ENCODE peak calls at places on chromosomes 16 and 17, in ten cellular contexts. One of them, this sample, is unnamed.
A peak's percentile ranks its signal among the peaks of the same experiment; 100 is the strongest.

GRCh38 chr17:82831818-82832200 is 8.0 kb downstream of the ZNF750 start:
- DNase-seq in astrocyte of the spinal cord: no peak
- DNase-seq in CD8-positive, alpha-beta T cell: no peak
- DNase-seq in CD4-positive, alpha-beta T cell: no peak
- DNase-seq in WTC11: no peak
- DNase-seq in tibial nerve: no peak
- DNase-seq in MM.1S: no peak
- DNase-seq in nephron progenitor cell: no peak
- DNase-seq in NB4: no peak
- DNase-seq in left lung: no peak
- DNase-seq in this sample: no peak

GRCh38 chr17:32518856-32519768 is 32.3 kb downstream of the CDK5R1 start:
- DNase-seq in astrocyte of the spinal cord: peak; percentile 24
- DNase-seq in CD8-positive, alpha-beta T cell: peak; percentile 79
- DNase-seq in CD4-positive, alpha-beta T cell: peak; percentile 82
- DNase-seq in WTC11: peak; percentile 86
- DNase-seq in tibial nerve: no peak
- DNase-seq in MM.1S: no peak
- DNase-seq in nephron progenitor cell: peak; percentile 85
- DNase-seq in NB4: peak; percentile 71
- DNase-seq in left lung: peak; percentile 86
- DNase-seq in this sample: peak; percentile 57

GRCh38 chr17:81961087-81961514 is at the start of gene NOTUM:
- DNase-seq in astrocyte of the spinal cord: no peak
- DNase-seq in CD8-positive, alpha-beta T cell: no peak
- DNase-seq in CD4-positive, alpha-beta T cell: no peak
- DNase-seq in WTC11: peak; percentile 66
- DNase-seq in tibial nerve: no peak
- DNase-seq in MM.1S: no peak
- DNase-seq in nephron progenitor cell: peak; percentile 71
- DNase-seq in NB4: peak; percentile 56
- DNase-seq in left lung: no peak
- DNase-seq in this sample: no peak

GRCh38 chr17:30449480-30449879 is 27.7 kb upstream of the GOSR1 start:
- DNase-seq in astrocyte of the spinal cord: peak; percentile 46
- DNase-seq in CD8-positive, alpha-beta T cell: no peak
- DNase-seq in CD4-positive, alpha-beta T cell: no peak
- DNase-seq in WTC11: no peak
- DNase-seq in tibial nerve: no peak
- DNase-seq in MM.1S: no peak
- DNase-seq in nephron progenitor cell: no peak
- DNase-seq in NB4: no peak
- DNase-seq in left lung: no peak
- DNase-seq in this sample: no peak

GRCh38 chr16:17475104-17475503 is 4.3 kb upstream of the XYLT1 start:
- DNase-seq in astrocyte of the spinal cord: no peak
- DNase-seq in CD8-positive, alpha-beta T cell: peak; percentile 23
- DNase-seq in CD4-positive, alpha-beta T cell: no peak
- DNase-seq in WTC11: no peak
- DNase-seq in tibial nerve: no peak
- DNase-seq in MM.1S: no peak
- DNase-seq in nephron progenitor cell: no peak
- DNase-seq in NB4: no peak
- DNase-seq in left lung: no peak
- DNase-seq in this sample: no peak

GRCh38 chr17:75032896-75033294 is 13.9 kb downstream of the ATP5PD start:
- DNase-seq in astrocyte of the spinal cord: peak; percentile 11
- DNase-seq in CD8-positive, alpha-beta T cell: no peak
- DNase-seq in CD4-positive, alpha-beta T cell: no peak
- DNase-seq in WTC11: no peak
- DNase-seq in tibial nerve: peak; percentile 34
- DNase-seq in MM.1S: no peak
- DNase-seq in nephron progenitor cell: no peak
- DNase-seq in NB4: no peak
- DNase-seq in left lung: no peak
- DNase-seq in this sample: no peak

GRCh38 chr17:82272495-82273326 is 789 bp downstream of the CSNK1D start:
- DNase-seq in astrocyte of the spinal cord: no peak
- DNase-seq in CD8-positive, alpha-beta T cell: peak; percentile 61
- DNase-seq in CD4-positive, alpha-beta T cell: no peak
- DNase-seq in WTC11: peak; percentile 50
- DNase-seq in tibial nerve: peak; percentile 41
- DNase-seq in MM.1S: peak; percentile 23
- DNase-seq in nephron progenitor cell: peak; percentile 67
- DNase-seq in NB4: peak; percentile 54
- DNase-seq in left lung: peak; percentile 86
- DNase-seq in this sample: peak; percentile 39

GRCh38 chr17:45334231-45334630 is 17.4 kb upstream of the MAP3K14 start:
- DNase-seq in astrocyte of the spinal cord: no peak
- DNase-seq in CD8-positive, alpha-beta T cell: no peak
- DNase-seq in CD4-positive, alpha-beta T cell: no peak
- DNase-seq in WTC11: no peak
- DNase-seq in tibial nerve: no peak
- DNase-seq in MM.1S: no peak
- DNase-seq in nephron progenitor cell: no peak
- DNase-seq in NB4: no peak
- DNase-seq in left lung: no peak
- DNase-seq in this sample: no peak

GRCh38 chr17:7838291-7839075 is 4.5 kb downstream of the KDM6B start:
- DNase-seq in astrocyte of the spinal cord: peak; percentile 56
- DNase-seq in CD8-positive, alpha-beta T cell: no peak
- DNase-seq in CD4-positive, alpha-beta T cell: no peak
- DNase-seq in WTC11: no peak
- DNase-seq in tibial nerve: no peak
- DNase-seq in MM.1S: no peak
- DNase-seq in nephron progenitor cell: peak; percentile 52
- DNase-seq in NB4: peak; percentile 83
- DNase-seq in left lung: no peak
- DNase-seq in this sample: no peak

GRCh38 chr17:8744086-8744781 is 402 bp downstream of the CCDC42 start:
- DNase-seq in astrocyte of the spinal cord: no peak
- DNase-seq in CD8-positive, alpha-beta T cell: no peak
- DNase-seq in CD4-positive, alpha-beta T cell: no peak
- DNase-seq in WTC11: no peak
- DNase-seq in tibial nerve: no peak
- DNase-seq in MM.1S: no peak
- DNase-seq in nephron progenitor cell: no peak
- DNase-seq in NB4: no peak
- DNase-seq in left lung: no peak
- DNase-seq in this sample: no peak

DNA sequence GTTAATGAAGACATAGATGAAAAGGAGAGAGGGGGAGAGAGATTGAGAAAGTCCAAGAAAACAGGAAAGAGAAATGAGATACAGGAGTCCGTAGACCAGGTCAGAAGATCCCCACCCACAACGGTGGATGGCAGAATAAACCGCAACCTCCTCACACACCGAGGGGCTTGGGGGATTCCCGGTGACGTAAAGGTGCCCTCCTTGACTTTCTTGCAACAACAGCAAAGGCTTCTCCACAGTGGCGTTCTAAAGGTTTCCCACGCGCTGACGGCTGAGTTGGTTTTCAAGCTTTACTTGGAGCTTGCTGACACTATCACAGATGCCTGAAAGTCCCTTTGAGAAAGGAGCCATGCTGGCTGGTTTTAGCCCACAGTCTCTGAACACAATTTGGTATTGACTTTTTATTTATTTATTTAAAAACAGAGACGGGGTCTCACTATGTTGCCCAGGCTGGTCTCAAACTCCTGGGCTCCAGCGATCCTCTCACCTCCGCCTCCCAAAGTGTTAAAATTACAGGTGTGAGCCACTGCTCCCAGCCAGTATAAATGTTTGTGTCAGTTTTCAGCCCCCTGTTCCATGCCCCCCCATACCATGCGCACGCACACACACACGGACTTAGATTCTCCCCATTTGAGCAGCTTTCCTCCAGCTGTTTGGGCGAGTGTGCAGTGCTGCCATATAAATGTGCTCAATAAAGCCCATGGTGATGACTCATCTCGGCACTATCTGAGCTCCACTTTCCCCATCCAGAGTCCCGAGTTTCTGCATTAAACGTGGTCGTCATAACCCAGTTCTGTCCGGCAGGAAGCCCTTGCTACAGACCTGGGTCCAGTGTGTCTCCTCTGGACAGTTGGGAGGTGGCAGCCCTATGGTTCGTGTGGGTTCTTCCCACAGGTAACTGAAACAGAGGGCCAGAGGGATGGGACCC is 33.0 kb upstream of the SEC14L1 start:
- DNase-seq in astrocyte of the spinal cord: no peak
- DNase-seq in CD8-positive, alpha-beta T cell: peak; percentile 60
- DNase-seq in CD4-positive, alpha-beta T cell: peak; percentile 19
- DNase-seq in WTC11: no peak
- DNase-seq in tibial nerve: no peak
- DNase-seq in MM.1S: peak; percentile 88
- DNase-seq in nephron progenitor cell: no peak
- DNase-seq in NB4: no peak
- DNase-seq in left lung: no peak
- DNase-seq in this sample: no peak
- TF ChIP-seq CTCF in astrocyte of the spinal cord: no peak
- TF ChIP-seq CTCF in CD8-positive, alpha-beta T cell: no peak
- TF ChIP-seq CTCF in CD4-positive, alpha-beta T cell: no peak
- TF ChIP-seq CTCF in WTC11: no peak
- TF ChIP-seq CTCF in tibial nerve: no peak
- TF ChIP-seq CTCF in MM.1S: no peak
- TF ChIP-seq CTCF in nephron progenitor cell: no peak
- TF ChIP-seq CTCF in NB4: no peak
- TF ChIP-seq CTCF in left lung: no peak
- TF ChIP-seq CTCF in this sample: no peak

DNA sequence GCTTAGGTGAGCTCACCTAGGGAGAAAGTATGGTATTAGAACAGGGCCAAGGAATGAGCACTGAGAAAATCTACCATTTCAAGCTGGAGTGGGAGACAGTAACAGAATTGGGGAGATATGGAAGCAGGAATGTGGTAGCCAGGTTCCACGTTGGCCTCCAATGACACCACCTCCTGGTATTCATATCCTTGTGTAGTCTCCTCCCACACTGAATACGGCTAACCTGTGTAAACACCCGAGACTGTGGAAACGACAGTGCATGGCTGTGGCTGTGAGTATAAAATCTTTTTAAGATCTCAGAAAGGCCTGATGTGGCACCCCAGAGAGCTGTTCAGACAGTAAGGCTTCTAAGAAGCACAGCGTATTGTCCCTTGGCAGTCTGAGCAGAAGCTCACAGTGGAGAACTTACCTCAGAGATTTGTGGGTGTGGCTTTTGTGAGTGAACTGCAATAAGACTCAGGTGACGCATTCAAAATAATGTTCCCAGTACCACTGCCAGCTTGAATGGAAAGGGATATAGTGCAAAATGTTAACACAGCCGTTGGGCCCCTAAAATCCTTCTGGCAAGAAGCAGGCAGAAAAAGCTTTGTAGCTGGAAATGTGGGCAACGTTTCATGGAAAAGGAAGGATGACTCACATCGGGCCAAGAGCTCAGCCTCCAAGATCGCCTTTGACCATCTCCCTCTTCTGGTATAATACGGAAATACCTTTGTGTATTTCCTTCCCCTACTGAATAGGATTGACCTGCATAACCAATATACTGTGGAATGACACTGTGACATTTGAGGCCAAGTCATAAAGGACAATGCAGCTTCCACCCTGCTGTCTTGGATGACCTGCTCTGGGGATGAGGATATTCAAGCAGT is 14.4 kb downstream of the SDR42E1 start:
- DNase-seq in astrocyte of the spinal cord: peak; percentile 56
- DNase-seq in CD8-positive, alpha-beta T cell: no peak
- DNase-seq in CD4-positive, alpha-beta T cell: no peak
- DNase-seq in WTC11: no peak
- DNase-seq in tibial nerve: no peak
- DNase-seq in MM.1S: no peak
- DNase-seq in nephron progenitor cell: no peak
- DNase-seq in NB4: peak; percentile 44
- DNase-seq in left lung: no peak
- DNase-seq in this sample: no peak
- TF ChIP-seq CTCF in astrocyte of the spinal cord: peak; percentile 15
- TF ChIP-seq CTCF in CD8-positive, alpha-beta T cell: no peak
- TF ChIP-seq CTCF in CD4-positive, alpha-beta T cell: no peak
- TF ChIP-seq CTCF in WTC11: no peak
- TF ChIP-seq CTCF in tibial nerve: no peak
- TF ChIP-seq CTCF in MM.1S: no peak
- TF ChIP-seq CTCF in nephron progenitor cell: no peak
- TF ChIP-seq CTCF in NB4: peak; percentile 24
- TF ChIP-seq CTCF in left lung: no peak
- TF ChIP-seq CTCF in this sample: no peak

GRCh38 chr17:19361326-19361725 is 1.2 kb downstream of the B9D1 start:
- DNase-seq in astrocyte of the spinal cord: no peak
- DNase-seq in CD8-positive, alpha-beta T cell: no peak
- DNase-seq in CD4-positive, alpha-beta T cell: no peak
- DNase-seq in WTC11: no peak
- DNase-seq in tibial nerve: no peak
- DNase-seq in MM.1S: no peak
- DNase-seq in nephron progenitor cell: no peak
- DNase-seq in NB4: no peak
- DNase-seq in left lung: no peak
- DNase-seq in this sample: no peak

GRCh38 chr17:19362293-19363113 is at the start of gene B9D1:
- DNase-seq in astrocyte of the spinal cord: peak; percentile 92
- DNase-seq in CD8-positive, alpha-beta T cell: peak; percentile 98
- DNase-seq in CD4-positive, alpha-beta T cell: peak; percentile 93
- DNase-seq in WTC11: peak; percentile 94
- DNase-seq in tibial nerve: peak; percentile 90
- DNase-seq in MM.1S: peak; percentile 92
- DNase-seq in nephron progenitor cell: peak; percentile 93
- DNase-seq in NB4: peak; percentile 90
- DNase-seq in left lung: peak; percentile 98
- DNase-seq in this sample: peak; percentile 94

GRCh38 chr17:19361975-19362292 is 589 bp downstream of the B9D1 start:
- DNase-seq in astrocyte of the spinal cord: no peak
- DNase-seq in CD8-positive, alpha-beta T cell: no peak
- DNase-seq in CD4-positive, alpha-beta T cell: no peak
- DNase-seq in WTC11: no peak
- DNase-seq in tibial nerve: no peak
- DNase-seq in MM.1S: no peak
- DNase-seq in nephron progenitor cell: no peak
- DNase-seq in NB4: no peak
- DNase-seq in left lung: no peak
- DNase-seq in this sample: no peak

GRCh38 chr17:19363460-19364035 is 1.0 kb upstream of the B9D1 start:
- DNase-seq in astrocyte of the spinal cord: no peak
- DNase-seq in CD8-positive, alpha-beta T cell: no peak
- DNase-seq in CD4-positive, alpha-beta T cell: no peak
- DNase-seq in WTC11: no peak
- DNase-seq in tibial nerve: no peak
- DNase-seq in MM.1S: no peak
- DNase-seq in nephron progenitor cell: no peak
- DNase-seq in NB4: no peak
- DNase-seq in left lung: no peak
- DNase-seq in this sample: no peak

GRCh38 chr17:19363114-19363438 is 553 bp upstream of the B9D1 start:
- DNase-seq in astrocyte of the spinal cord: no peak
- DNase-seq in CD8-positive, alpha-beta T cell: no peak
- DNase-seq in CD4-positive, alpha-beta T cell: no peak
- DNase-seq in WTC11: no peak
- DNase-seq in tibial nerve: no peak
- DNase-seq in MM.1S: no peak
- DNase-seq in nephron progenitor cell: no peak
- DNase-seq in NB4: no peak
- DNase-seq in left lung: peak; percentile 54
- DNase-seq in this sample: no peak
- TF ChIP-seq CTCF in astrocyte of the spinal cord: no peak
- TF ChIP-seq CTCF in CD8-positive, alpha-beta T cell: peak; percentile 33
- TF ChIP-seq CTCF in CD4-positive, alpha-beta T cell: peak; percentile 52
- TF ChIP-seq CTCF in WTC11: no peak
- TF ChIP-seq CTCF in tibial nerve: no peak
- TF ChIP-seq CTCF in MM.1S: no peak
- TF ChIP-seq CTCF in nephron progenitor cell: no peak
- TF ChIP-seq CTCF in NB4: no peak
- TF ChIP-seq CTCF in left lung: peak; percentile 7
- TF ChIP-seq CTCF in this sample: no peak

GRCh38 chr17:57110152-57110542 is 25.1 kb downstream of the AKAP1 start:
- DNase-seq in astrocyte of the spinal cord: no peak
- DNase-seq in CD8-positive, alpha-beta T cell: no peak
- DNase-seq in CD4-positive, alpha-beta T cell: no peak
- DNase-seq in WTC11: no peak
- DNase-seq in tibial nerve: peak; percentile 25
- DNase-seq in MM.1S: no peak
- DNase-seq in nephron progenitor cell: no peak
- DNase-seq in NB4: no peak
- DNase-seq in left lung: no peak
- DNase-seq in this sample: no peak
- TF ChIP-seq CTCF in astrocyte of the spinal cord: no peak
- TF ChIP-seq CTCF in CD8-positive, alpha-beta T cell: no peak
- TF ChIP-seq CTCF in CD4-positive, alpha-beta T cell: no peak
- TF ChIP-seq CTCF in WTC11: no peak
- TF ChIP-seq CTCF in tibial nerve: no peak
- TF ChIP-seq CTCF in MM.1S: no peak
- TF ChIP-seq CTCF in nephron progenitor cell: no peak
- TF ChIP-seq CTCF in NB4: no peak
- TF ChIP-seq CTCF in left lung: no peak
- TF ChIP-seq CTCF in this sample: no peak